ENCODE peak calls at places on chromosomes 4 and X, in four cellular contexts. P is upper lobe of left lung, F is suprapubic skin, G is GM12878. M is an unnamed sample.

GRCh38 chrX:82218361-82218760 is 1016.5 kb downstream of the SH3BGRL start:
- DNase-seq in P (no peak), F (no peak), G (peak), M (no peak)

GRCh38 chr4:138242076-138242829 is at the start of gene SLC7A11:
- DNase-seq in P (peak), F (no peak), G (peak), M (no peak)

GRCh38 chrX:1601768-1602085 is 10.3 kb downstream of the AKAP17A start:
- DNase-seq in P (no peak), F (peak), G (no peak), M (no peak)

GRCh38 chr4:38980903-38981676 is 51.1 kb downstream of the TMEM156 start:
- DNase-seq in P (no peak), F (no peak), G (peak), M (no peak)

GRCh38 chrX:15909605-15910004 is 55.0 kb upstream of the AP1S2 start:
- DNase-seq in P (no peak), F (no peak), G (no peak), M (no peak)

GRCh38 chr4:6513678-6514077 is 41.3 kb upstream of the PPP2R2C start:
- DNase-seq in P (no peak), F (no peak), G (no peak), M (no peak)

GRCh38 chr4:35970366-35970960 is 273.9 kb downstream of the ARAP2 start:
- DNase-seq in P (no peak), F (no peak), G (no peak), M (no peak)

GRCh38 chr4:32117696-32118095 is 1397.5 kb downstream of the PCDH7 start:
- DNase-seq in P (no peak), F (no peak), G (no peak), M (no peak)

GRCh38 chr4:140078366-140078765 is 75.6 kb downstream of the MAML3 start:
- DNase-seq in P (peak), F (no peak), G (no peak), M (no peak)

GRCh38 chr4:108483077-108483476 is 137.3 kb upstream of the RPL34 start:
- DNase-seq in P (no peak), F (no peak), G (no peak), M (no peak)

GRCh38 chrX:134460005-134460860 is at the start of gene HPRT1:
- DNase-seq in P (peak), F (peak), G (no peak), M (no peak)

GRCh38 chr4:74157116-74157742 is 689 bp upstream of the MTHFD2L start:
- DNase-seq in P (no peak), F (no peak), G (no peak), M (no peak)

GRCh38 chr4:72817012-72817411 is 248.0 kb upstream of the ADAMTS3 start:
- DNase-seq in P (no peak), F (no peak), G (no peak), M (no peak)

GRCh38 chrX:16160729-16161128 is 6.6 kb upstream of the MAGEB17 start:
- DNase-seq in P (no peak), F (no peak), G (no peak), M (no peak)

GRCh38 chr4:55635760-55636621 is at the start of gene NMU:
- DNase-seq in P (peak), F (no peak), G (no peak), M (no peak)

GRCh38 chr4:125847518-125847917 is 532.8 kb downstream of the FAT4 start:
- DNase-seq in P (no peak), F (no peak), G (no peak), M (no peak)

GRCh38 chrX:46381630-46382029 is 163.6 kb downstream of the ZNF674 start:
- DNase-seq in P (no peak), F (no peak), G (peak), M (no peak)

GRCh38 chr4:15809058-15809457 is 30.9 kb downstream of the CD38 start:
- DNase-seq in P (no peak), F (no peak), G (peak), M (no peak)

GRCh38 chr4:170464614-170465197 is 374.9 kb upstream of the AADAT start:
- DNase-seq in P (no peak), F (no peak), G (no peak), M (no peak)

GRCh38 chrX:30027636-30028035 is 187.7 kb upstream of the MAGEB2 start:
- DNase-seq in P (no peak), F (no peak), G (no peak), M (no peak)

GRCh38 chr4:137421796-137422195 is 110.5 kb downstream of the PCDH18 start:
- DNase-seq in P (no peak), F (no peak), G (no peak), M (no peak)

GRCh38 chrX:10620121-10620699 is at the start of gene MID1:
- DNase-seq in P (peak), F (peak), G (no peak), M (no peak)

GRCh38 chr4:1215347-1216075 is 33.4 kb downstream of the CTBP1 start:
- DNase-seq in P (no peak), F (no peak), G (peak), M (no peak)

GRCh38 chr4:152448038-152448437 is 87.9 kb downstream of the FBXW7 start:
- DNase-seq in P (no peak), F (no peak), G (no peak), M (no peak)

GRCh38 chr4:1533501-1534064 is 127.3 kb upstream of the NKX1-1 start:
- DNase-seq in P (no peak), F (no peak), G (no peak), M (no peak)

GRCh38 chr4:94530073-94530472 is 78.3 kb downstream of the PDLIM5 start:
- DNase-seq in P (no peak), F (no peak), G (no peak), M (no peak)
- H3K4me3 ChIP-seq in P (no peak), F (no peak), G (no peak), M (no peak)

DNA sequence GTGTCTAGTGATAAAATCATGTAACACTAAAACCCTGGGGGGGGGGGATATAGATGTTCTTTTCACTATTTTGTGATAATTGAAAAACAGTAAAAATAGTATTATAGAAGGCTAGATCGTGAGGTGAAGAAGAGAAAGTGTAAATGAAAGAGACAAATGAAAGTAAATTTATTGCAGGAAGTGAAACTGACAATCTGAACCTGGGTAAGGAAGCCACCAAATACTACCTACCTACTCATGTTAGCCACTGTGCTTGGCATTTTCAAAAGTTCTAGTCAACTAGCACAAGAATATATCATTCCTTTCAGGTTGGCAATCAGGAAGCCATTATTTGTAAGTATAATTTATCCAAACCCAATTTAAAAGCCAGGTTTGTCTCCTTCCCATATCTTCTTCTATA is 1366.1 kb downstream of the FAM133A start:
- DNase-seq in P (no peak), F (no peak), G (no peak), M (no peak)
- H3K27ac ChIP-seq in P (no peak), F (no peak), G (no peak), M (no peak)

DNA sequence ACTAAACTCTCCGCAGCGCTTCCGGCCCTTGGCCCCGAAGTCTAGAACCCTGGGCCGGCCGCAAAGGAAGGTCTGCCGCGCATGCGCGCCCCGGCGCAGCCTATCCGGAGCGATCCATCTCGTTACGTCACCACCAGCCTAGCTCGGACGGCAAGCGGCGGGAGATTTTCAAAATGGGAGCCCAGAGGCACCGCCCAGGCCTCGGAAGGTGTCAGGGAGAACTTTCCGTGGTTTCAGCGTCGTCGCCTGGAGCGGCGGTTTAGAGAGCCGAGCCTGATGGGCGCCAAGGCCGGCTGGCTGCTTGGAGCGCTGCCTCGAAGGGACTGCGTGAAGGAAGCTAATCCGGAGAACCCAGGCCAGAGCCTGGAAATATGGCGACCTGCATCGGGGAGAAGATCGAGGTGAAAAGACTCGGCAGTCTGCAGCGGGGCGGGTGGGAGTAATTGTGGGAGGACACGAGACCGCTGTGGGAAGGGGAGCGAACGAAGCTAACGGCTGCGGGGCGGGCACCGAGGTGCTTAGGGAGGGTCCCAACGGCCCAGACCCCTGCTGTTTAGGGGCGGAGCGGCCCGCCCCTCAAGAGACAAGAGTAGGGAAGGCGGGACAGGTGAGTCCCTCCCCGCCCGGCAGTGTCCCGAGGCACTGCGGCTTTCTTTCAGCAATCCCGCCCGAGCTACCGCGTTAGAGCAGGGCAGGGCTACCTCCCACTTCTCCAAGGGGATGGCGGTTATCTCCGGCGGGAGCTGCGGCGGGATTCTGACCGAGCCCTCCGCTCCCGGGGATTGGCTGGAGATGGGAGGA is at the start of gene PLK4:
- DNase-seq in P (peak), F (peak), G (peak), M (peak)
- TF ChIP-seq POLR2A in P (no peak), F (no peak), G (peak), M (no peak)

GRCh38 chr4:61443813-61444510 is 243.8 kb downstream of the ADGRL3 start:
- DNase-seq in P (no peak), F (no peak), G (no peak), M (no peak)
- H3K4me3 ChIP-seq in P (no peak), F (no peak), G (no peak), M (no peak)

GRCh38 chr4:84684361-84684760 is 101.4 kb downstream of the CDS1 start:
- DNase-seq in P (no peak), F (no peak), G (no peak), M (no peak)

GRCh38 chr4:84683486-84683885 is 100.6 kb downstream of the CDS1 start:
- DNase-seq in P (peak), F (no peak), G (no peak), M (no peak)

GRCh38 chr4:84681488-84682274 is 98.8 kb downstream of the CDS1 start:
- DNase-seq in P (peak), F (no peak), G (no peak), M (no peak)

GRCh38 chr4:84685105-84685504 is 102.2 kb downstream of the CDS1 start:
- DNase-seq in P (no peak), F (no peak), G (no peak), M (no peak)

DNA sequence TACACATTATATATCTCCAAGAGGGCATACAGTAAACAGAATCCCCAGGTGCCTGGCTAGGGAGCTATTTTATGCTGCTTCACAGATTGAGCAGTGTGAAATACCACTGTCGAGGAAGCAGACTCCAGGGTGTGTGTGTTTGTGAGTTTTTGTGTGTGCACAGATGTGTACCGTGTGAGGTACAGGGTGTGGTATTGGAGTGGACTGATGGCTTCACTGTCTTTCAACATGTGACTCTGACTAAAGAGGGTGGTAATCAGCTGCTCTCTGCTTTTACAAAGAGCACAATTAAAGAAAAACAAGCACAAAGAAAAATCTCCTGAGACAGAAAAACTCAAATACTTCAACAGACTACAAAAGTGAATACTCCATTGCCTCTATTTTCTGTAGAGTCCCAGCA is 100.1 kb downstream of the CDS1 start:
- DNase-seq in P (no peak), F (no peak), G (no peak), M (no peak)
- H3K27ac ChIP-seq in P (peak), F (peak), G (no peak), M (no peak)

GRCh38 chrX:24464836-24465523 is at the start of gene PDK3:
- DNase-seq in P (peak), F (peak), G (peak), M (no peak)

GRCh38 chrX:24464498-24464835 is 619 bp upstream of the PDK3 start:
- DNase-seq in P (no peak), F (no peak), G (no peak), M (no peak)

GRCh38 chrX:24466025-24466424 is 939 bp downstream of the PDK3 start:
- DNase-seq in P (no peak), F (no peak), G (no peak), M (no peak)

GRCh38 chrX:24463077-24463476 is 2.0 kb upstream of the PDK3 start:
- DNase-seq in P (no peak), F (no peak), G (no peak), M (no peak)

DNA sequence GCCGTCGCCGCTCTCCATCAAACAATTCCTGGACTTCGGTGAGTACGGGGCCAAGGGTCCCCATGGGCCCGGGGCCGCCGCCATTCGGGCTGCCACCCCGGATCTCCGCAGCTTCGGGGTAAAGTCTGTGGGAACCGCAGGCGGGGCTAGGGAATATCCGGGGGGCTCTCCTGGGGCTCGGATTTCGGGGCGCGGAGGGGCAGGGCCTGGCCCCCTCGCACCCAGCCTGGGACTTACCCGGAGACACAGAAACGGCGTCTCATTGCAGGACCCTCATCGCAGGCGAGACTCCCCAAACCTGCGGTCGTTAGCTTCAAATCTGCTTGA is 401 bp downstream of the PDK3 start:
- DNase-seq in P (no peak), F (no peak), G (no peak), M (no peak)
- TF ChIP-seq POLR2A in P (no peak), F (no peak), G (no peak), M (no peak)

M was measured in vagina.